ENCODE peak calls at places on chromosomes 16 and 17, in six cellular contexts. S is GM12878, F is GM12891, X is HepG2, U is H1, G is K562. L is an unnamed sample.

GRCh38 chr16:66930189-66930588 is 4.0 kb downstream of the CIAO2B start:
- DNase-seq in X (peak; percentile 76), G (peak; percentile 45), U (no peak), S (no peak), F (no peak), L (no peak)

GRCh38 chr17:77115947-77116346 is 24.8 kb upstream of the SEC14L1 start:
- DNase-seq in X (no peak), G (no peak), F (no peak), S (no peak), U (no peak), L (no peak)

GRCh38 chr17:42574463-42574862 is 3.1 kb downstream of the PSMC3IP start:
- DNase-seq in S (no peak), F (no peak), G (no peak), U (no peak), X (no peak), L (no peak)

GRCh38 chr16:23027386-23027785 is 121.9 kb downstream of the USP31 start:
- DNase-seq in F (no peak), S (no peak), X (no peak), G (no peak), U (no peak), L (no peak)

GRCh38 chr16:86625821-86626220 is 47.5 kb downstream of the FOXL1 start:
- DNase-seq in S (no peak), X (no peak), F (no peak), G (no peak), U (no peak), L (no peak)

GRCh38 chr16:16144416-16144815 is 78.9 kb downstream of the ABCC6 start:
- DNase-seq in U (no peak), F (no peak), X (no peak), S (no peak), G (no peak), L (no peak)

GRCh38 chr16:5031601-5032000 is 2.1 kb downstream of the NAGPA start:
- DNase-seq in F (no peak), U (no peak), X (no peak), G (no peak), S (no peak), L (no peak)

GRCh38 chr17:78529871-78530670 is 47.1 kb downstream of the DNAH17 start:
- DNase-seq in G (no peak), X (no peak), U (no peak), F (no peak), S (no peak), L (no peak)

GRCh38 chr16:4855371-4855770 is 8.1 kb downstream of the UBN1 start:
- DNase-seq in X (no peak), F (no peak), S (no peak), U (no peak), G (no peak), L (no peak)

GRCh38 chr17:30869005-30869404 is 37.0 kb downstream of the TEFM start:
- DNase-seq in X (no peak), S (no peak), U (no peak), F (no peak), G (no peak), L (no peak)

GRCh38 chr16:75491876-75492275 is 3.4 kb downstream of the CHST6 start:
- DNase-seq in X (no peak), U (no peak), S (no peak), G (no peak), F (no peak), L (no peak)

GRCh38 chr16:74053784-74054306 is 242.8 kb upstream of the PSMD7 start:
- DNase-seq in F (no peak), G (no peak), U (no peak), S (no peak), X (no peak), L (no peak)

GRCh38 chr16:50267651-50268050 is 1.3 kb downstream of the ADCY7 start:
- DNase-seq in S (no peak), F (no peak), U (no peak), G (no peak), X (no peak), L (no peak)

GRCh38 chr16:50265716-50266336 is 525 bp upstream of the ADCY7 start:
- DNase-seq in S (no peak), X (no peak), F (no peak), G (no peak), U (no peak), L (no peak)

GRCh38 chr16:50265260-50265659 is 1.1 kb upstream of the ADCY7 start:
- DNase-seq in F (no peak), S (no peak), U (no peak), G (peak; percentile 38), X (peak; percentile 69), L (no peak)

GRCh38 chr16:50267151-50267631 is 840 bp downstream of the ADCY7 start:
- DNase-seq in F (no peak), X (no peak), U (no peak), S (no peak), G (no peak), L (no peak)

DNA sequence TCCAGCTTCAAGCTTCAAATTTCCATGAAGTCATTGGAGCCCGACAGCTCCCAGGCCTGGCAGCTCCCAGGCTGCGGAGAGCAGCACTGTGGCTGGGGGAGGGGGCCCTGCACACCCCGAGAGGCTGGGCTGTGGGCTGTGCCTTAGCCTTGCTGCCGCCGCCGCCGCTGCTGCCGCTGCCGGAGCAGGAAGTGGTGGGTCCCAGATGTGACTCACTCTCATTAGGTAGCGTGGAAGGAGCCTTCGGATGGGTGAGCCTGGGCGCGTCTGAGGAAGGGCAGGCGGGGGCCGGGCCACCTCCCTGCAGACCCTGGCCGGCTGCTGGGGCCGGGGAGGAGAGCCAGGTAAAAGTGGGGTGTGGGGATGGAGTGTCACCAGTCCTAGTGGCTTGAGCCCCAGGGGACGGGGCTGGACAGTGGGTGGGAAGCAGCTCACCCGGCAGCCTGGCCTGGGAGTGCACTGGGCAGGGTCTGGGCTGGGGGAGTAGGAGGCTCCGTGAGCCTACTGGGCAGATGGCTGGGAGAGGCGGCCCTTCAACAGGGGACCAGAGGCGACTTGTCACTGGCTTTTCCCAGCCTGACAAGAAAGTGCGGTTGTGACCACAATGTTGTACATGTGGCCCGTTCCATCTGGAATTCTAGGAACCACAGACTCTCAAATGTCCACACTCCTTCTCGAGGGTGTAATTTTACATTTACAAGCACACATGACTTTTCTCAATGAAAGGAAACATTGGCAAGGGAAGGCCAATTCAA is at the start of gene ADCY7:
- DNase-seq in S (no peak), X (no peak), G (peak; percentile 71), U (no peak), F (peak; percentile 74), L (peak; percentile 68)
- TF ChIP-seq TAF1 in S (peak; percentile 61), X (no peak), G (peak; percentile 82), U (no peak), F (peak; percentile 72), L (no peak)

GRCh38 chr16:54475019-54475418 is 188.4 kb upstream of the IRX3 start:
- DNase-seq in F (no peak), X (no peak), G (no peak), U (no peak), S (no peak), L (no peak)
- TF ChIP-seq POLR2AphosphoS5 in F (no peak), X (no peak), G (no peak), U (no peak), S (no peak), L (no peak)

GRCh38 chr17:64532409-64532808 is 25.6 kb downstream of the CEP95 start:
- DNase-seq in S (no peak), U (no peak), G (no peak), F (no peak), X (no peak), L (no peak)
- TF ChIP-seq POLR2A in S (no peak), U (no peak), G (no peak), F (no peak), X (no peak), L (no peak)

GRCh38 chr17:81792675-81793615 is 11.0 kb upstream of the GCGR start:
- DNase-seq in F (no peak), S (no peak), G (no peak), X (no peak), U (no peak), L (no peak)

GRCh38 chr17:81794074-81794476 is 9.9 kb upstream of the GCGR start:
- DNase-seq in G (no peak), S (no peak), F (no peak), X (no peak), U (no peak), L (no peak)

DNA sequence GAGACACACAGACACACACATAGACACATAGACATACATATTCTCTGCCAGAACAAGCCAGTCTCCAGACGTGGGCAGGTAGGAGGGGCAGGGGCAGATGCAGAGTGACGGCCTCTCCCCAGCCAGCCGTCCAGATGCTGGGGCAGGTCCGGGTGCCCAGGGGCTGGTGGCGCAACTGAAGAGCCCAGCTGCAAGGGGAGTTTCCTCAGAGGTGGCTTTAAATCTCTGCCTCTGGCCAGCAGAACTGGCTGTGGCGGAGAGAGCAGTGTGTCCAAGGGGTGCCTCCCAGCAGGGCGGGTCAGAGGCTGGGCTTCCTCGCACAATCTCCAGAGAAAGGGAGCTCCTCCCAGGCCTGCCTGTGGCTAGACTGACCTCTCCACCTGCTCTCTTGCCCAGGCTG is 9.4 kb upstream of the GCGR start:
- DNase-seq in G (peak; percentile 29), U (no peak), X (no peak), S (no peak), F (no peak), L (no peak)
- TF ChIP-seq TAF1 in G (no peak), U (no peak), X (no peak), S (no peak), F (no peak), L (no peak)

GRCh38 chr16:14013571-14014283 is 57.4 kb upstream of the MRTFB start:
- DNase-seq in X (peak; percentile 77), G (no peak), U (no peak), S (no peak), F (no peak), L (no peak)
- TF ChIP-seq POLR2AphosphoS5 in X (no peak), G (no peak), U (no peak), S (no peak), F (no peak), L (no peak)

DNA sequence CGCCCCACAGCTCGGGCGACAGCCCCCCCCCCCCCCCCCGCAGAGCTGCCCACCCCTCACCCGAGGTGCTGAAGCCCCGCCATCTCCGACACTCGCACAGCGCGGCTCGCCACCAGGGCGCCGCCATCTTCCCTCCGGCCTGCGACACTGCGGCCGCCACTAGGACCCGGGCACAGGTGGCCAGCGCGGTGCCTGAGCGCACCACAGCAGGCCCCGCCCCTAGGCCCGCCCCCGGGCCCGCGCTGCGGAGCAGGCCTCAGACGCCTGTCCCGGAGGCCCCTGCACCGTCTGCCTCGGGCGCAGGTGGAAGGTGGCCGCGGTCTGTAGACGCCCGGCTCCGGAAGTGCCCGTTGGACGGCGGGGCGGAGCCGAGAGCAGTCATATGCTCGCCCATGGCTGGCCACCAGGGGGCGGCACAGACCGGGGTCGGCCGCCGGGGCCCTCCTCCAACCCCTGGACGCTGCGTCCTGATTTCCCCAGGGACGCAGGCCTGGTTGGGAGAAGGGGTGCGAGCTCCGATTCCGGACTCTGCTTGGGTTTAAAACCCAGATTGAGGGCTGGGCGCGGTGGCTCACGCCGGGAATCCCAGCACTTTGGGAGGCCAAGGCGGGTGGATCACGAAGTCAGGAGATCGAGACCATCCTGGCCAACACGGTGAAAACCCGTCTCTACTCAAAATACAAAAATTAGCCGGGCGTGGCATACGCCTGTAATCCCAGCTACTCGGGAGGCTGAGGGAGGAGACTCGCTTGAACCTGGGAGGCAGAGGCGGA is at the start of gene MRPL38:
- DNase-seq in F (peak; percentile 99), X (peak; percentile 95), G (peak; percentile 93), S (peak; percentile 80), U (peak; percentile 98), L (peak; percentile 99)
- TF ChIP-seq POLR2A in F (peak; percentile 57), X (peak; percentile 86), G (peak; percentile 67), S (peak; percentile 91), U (peak; percentile 71), L (peak; percentile 84)